ENCODE peak calls at places on chromosomes 4 and X, in eight cellular contexts. One of them, this sample, is unnamed.

GRCh38 chrX:149259241-149259640 is 245.9 kb downstream of the IDS start:
- DNase-seq in endothelial cell: no peak
- DNase-seq in LNCaP clone FGC: no peak
- DNase-seq in heart right ventricle: no peak
- DNase-seq in cardiac fibroblast: peak
- DNase-seq in astrocyte of the spinal cord: peak
- DNase-seq in endodermal cell: no peak
- DNase-seq in foreskin keratinocyte: peak
- DNase-seq in this sample: no peak

GRCh38 chr4:41204400-41204978 is 9.9 kb downstream of the APBB2 start:
- DNase-seq in endothelial cell: no peak
- DNase-seq in LNCaP clone FGC: no peak
- DNase-seq in endodermal cell: no peak
- DNase-seq in heart right ventricle: peak
- DNase-seq in cardiac fibroblast: peak
- DNase-seq in foreskin keratinocyte: peak
- DNase-seq in astrocyte of the spinal cord: peak
- DNase-seq in this sample: no peak

GRCh38 chrX:154131955-154132354 is 12.1 kb upstream of the OPN1LW start:
- DNase-seq in heart right ventricle: no peak
- DNase-seq in astrocyte of the spinal cord: no peak
- DNase-seq in endodermal cell: no peak
- DNase-seq in endothelial cell: no peak
- DNase-seq in cardiac fibroblast: no peak
- DNase-seq in foreskin keratinocyte: no peak
- DNase-seq in LNCaP clone FGC: no peak
- DNase-seq in this sample: no peak

GRCh38 chrX:49309401-49309981 is 6.0 kb downstream of the GAGE10 start:
- DNase-seq in astrocyte of the spinal cord: peak
- DNase-seq in foreskin keratinocyte: peak
- DNase-seq in heart right ventricle: no peak
- DNase-seq in LNCaP clone FGC: no peak
- DNase-seq in endodermal cell: peak
- DNase-seq in endothelial cell: no peak
- DNase-seq in cardiac fibroblast: peak
- DNase-seq in this sample: no peak

GRCh38 chr4:3817561-3817960 is 51.4 kb downstream of the ADRA2C start:
- DNase-seq in LNCaP clone FGC: no peak
- DNase-seq in endothelial cell: no peak
- DNase-seq in foreskin keratinocyte: no peak
- DNase-seq in endodermal cell: no peak
- DNase-seq in cardiac fibroblast: no peak
- DNase-seq in heart right ventricle: no peak
- DNase-seq in astrocyte of the spinal cord: no peak
- DNase-seq in this sample: no peak

GRCh38 chr4:55768291-55768690 is 51.3 kb upstream of the EXOC1L start:
- DNase-seq in cardiac fibroblast: peak
- DNase-seq in LNCaP clone FGC: no peak
- DNase-seq in foreskin keratinocyte: peak
- DNase-seq in endodermal cell: peak
- DNase-seq in endothelial cell: no peak
- DNase-seq in heart right ventricle: no peak
- DNase-seq in astrocyte of the spinal cord: peak
- DNase-seq in this sample: peak

GRCh38 chrX:134172588-134173259 is 64.3 kb upstream of the CCDC160 start:
- DNase-seq in foreskin keratinocyte: no peak
- DNase-seq in cardiac fibroblast: peak
- DNase-seq in endodermal cell: peak
- DNase-seq in heart right ventricle: no peak
- DNase-seq in endothelial cell: peak
- DNase-seq in LNCaP clone FGC: no peak
- DNase-seq in astrocyte of the spinal cord: peak
- DNase-seq in this sample: no peak

GRCh38 chr4:86744570-86744969 is 104.6 kb downstream of the SLC10A6 start:
- DNase-seq in LNCaP clone FGC: peak
- DNase-seq in astrocyte of the spinal cord: no peak
- DNase-seq in heart right ventricle: no peak
- DNase-seq in cardiac fibroblast: no peak
- DNase-seq in endothelial cell: no peak
- DNase-seq in endodermal cell: no peak
- DNase-seq in foreskin keratinocyte: no peak
- DNase-seq in this sample: no peak

GRCh38 chrX:155094468-155095061 is 23.3 kb downstream of the BRCC3 start:
- DNase-seq in endothelial cell: peak
- DNase-seq in endodermal cell: no peak
- DNase-seq in heart right ventricle: no peak
- DNase-seq in LNCaP clone FGC: no peak
- DNase-seq in foreskin keratinocyte: no peak
- DNase-seq in cardiac fibroblast: peak
- DNase-seq in astrocyte of the spinal cord: peak
- DNase-seq in this sample: no peak

GRCh38 chrX:10450229-10450958 is 170.0 kb downstream of the MID1 start:
- DNase-seq in endodermal cell: no peak
- DNase-seq in cardiac fibroblast: peak
- DNase-seq in endothelial cell: no peak
- DNase-seq in foreskin keratinocyte: peak
- DNase-seq in heart right ventricle: no peak
- DNase-seq in astrocyte of the spinal cord: peak
- DNase-seq in LNCaP clone FGC: no peak
- DNase-seq in this sample: no peak

GRCh38 chrX:40209951-40210617 is 112.3 kb upstream of the BCOR start:
- DNase-seq in astrocyte of the spinal cord: peak
- DNase-seq in heart right ventricle: no peak
- DNase-seq in cardiac fibroblast: peak
- DNase-seq in LNCaP clone FGC: no peak
- DNase-seq in endothelial cell: no peak
- DNase-seq in endodermal cell: no peak
- DNase-seq in foreskin keratinocyte: peak
- DNase-seq in this sample: no peak

GRCh38 chrX:69173906-69174305 is 8.7 kb upstream of the PJA1 start:
- DNase-seq in endodermal cell: peak
- DNase-seq in astrocyte of the spinal cord: no peak
- DNase-seq in endothelial cell: peak
- DNase-seq in cardiac fibroblast: no peak
- DNase-seq in foreskin keratinocyte: no peak
- DNase-seq in LNCaP clone FGC: no peak
- DNase-seq in heart right ventricle: no peak
- DNase-seq in this sample: no peak

GRCh38 chr4:73127839-73128448 is 58.4 kb upstream of the COX18 start:
- DNase-seq in endodermal cell: peak
- DNase-seq in endothelial cell: no peak
- DNase-seq in heart right ventricle: no peak
- DNase-seq in foreskin keratinocyte: peak
- DNase-seq in cardiac fibroblast: peak
- DNase-seq in LNCaP clone FGC: no peak
- DNase-seq in astrocyte of the spinal cord: no peak
- DNase-seq in this sample: no peak

GRCh38 chr4:25448379-25449109 is 71.5 kb downstream of the ANAPC4 start:
- DNase-seq in foreskin keratinocyte: peak
- DNase-seq in LNCaP clone FGC: no peak
- DNase-seq in cardiac fibroblast: peak
- DNase-seq in endothelial cell: no peak
- DNase-seq in astrocyte of the spinal cord: no peak
- DNase-seq in endodermal cell: no peak
- DNase-seq in heart right ventricle: no peak
- DNase-seq in this sample: peak

GRCh38 chrX:46330981-46331380 is 214.2 kb downstream of the ZNF674 start:
- DNase-seq in endodermal cell: no peak
- DNase-seq in endothelial cell: no peak
- DNase-seq in LNCaP clone FGC: no peak
- DNase-seq in cardiac fibroblast: no peak
- DNase-seq in heart right ventricle: no peak
- DNase-seq in astrocyte of the spinal cord: no peak
- DNase-seq in foreskin keratinocyte: peak
- DNase-seq in this sample: no peak

GRCh38 chr4:2797545-2798305 is 4.8 kb downstream of the SH3BP2 start:
- DNase-seq in LNCaP clone FGC: no peak
- DNase-seq in astrocyte of the spinal cord: no peak
- DNase-seq in cardiac fibroblast: no peak
- DNase-seq in foreskin keratinocyte: no peak
- DNase-seq in endothelial cell: peak
- DNase-seq in heart right ventricle: no peak
- DNase-seq in endodermal cell: no peak
- DNase-seq in this sample: no peak

GRCh38 chrX:47133493-47133892 is 11.0 kb downstream of the NDUFB11 start:
- DNase-seq in LNCaP clone FGC: no peak
- DNase-seq in cardiac fibroblast: no peak
- DNase-seq in endodermal cell: no peak
- DNase-seq in endothelial cell: no peak
- DNase-seq in heart right ventricle: no peak
- DNase-seq in foreskin keratinocyte: no peak
- DNase-seq in astrocyte of the spinal cord: no peak
- DNase-seq in this sample: no peak

GRCh38 chrX:1534321-1535168 is 2.4 kb downstream of the P2RY8 start:
- DNase-seq in foreskin keratinocyte: no peak
- DNase-seq in astrocyte of the spinal cord: no peak
- DNase-seq in LNCaP clone FGC: no peak
- DNase-seq in endothelial cell: no peak
- DNase-seq in endodermal cell: peak
- DNase-seq in heart right ventricle: no peak
- DNase-seq in cardiac fibroblast: no peak
- DNase-seq in this sample: no peak

GRCh38 chr4:76011700-76012387 is 4.5 kb upstream of the CXCL9 start:
- DNase-seq in LNCaP clone FGC: no peak
- DNase-seq in foreskin keratinocyte: peak
- DNase-seq in endothelial cell: no peak
- DNase-seq in endodermal cell: peak
- DNase-seq in cardiac fibroblast: peak
- DNase-seq in astrocyte of the spinal cord: peak
- DNase-seq in heart right ventricle: peak
- DNase-seq in this sample: peak

GRCh38 chrX:12950851-12951589 is 23.9 kb upstream of the TMSB4X start:
- DNase-seq in LNCaP clone FGC: no peak
- DNase-seq in cardiac fibroblast: peak
- DNase-seq in endothelial cell: peak
- DNase-seq in foreskin keratinocyte: no peak
- DNase-seq in endodermal cell: peak
- DNase-seq in astrocyte of the spinal cord: no peak
- DNase-seq in heart right ventricle: no peak
- DNase-seq in this sample: no peak
- TF ChIP-seq CTCF in LNCaP clone FGC: peak
- TF ChIP-seq CTCF in cardiac fibroblast: peak
- TF ChIP-seq CTCF in endothelial cell: peak
- TF ChIP-seq CTCF in foreskin keratinocyte: peak
- TF ChIP-seq CTCF in endodermal cell: peak
- TF ChIP-seq CTCF in astrocyte of the spinal cord: peak
- TF ChIP-seq CTCF in heart right ventricle: peak
- TF ChIP-seq CTCF in this sample: no peak

GRCh38 chr4:69894706-69895105 is 34.8 kb upstream of the SULT1E1 start:
- DNase-seq in endothelial cell: no peak
- DNase-seq in astrocyte of the spinal cord: no peak
- DNase-seq in LNCaP clone FGC: no peak
- DNase-seq in cardiac fibroblast: no peak
- DNase-seq in foreskin keratinocyte: no peak
- DNase-seq in endodermal cell: no peak
- DNase-seq in heart right ventricle: no peak
- DNase-seq in this sample: no peak

GRCh38 chr4:69894221-69894620 is 34.3 kb upstream of the SULT1E1 start:
- DNase-seq in cardiac fibroblast: no peak
- DNase-seq in heart right ventricle: no peak
- DNase-seq in endodermal cell: no peak
- DNase-seq in foreskin keratinocyte: no peak
- DNase-seq in astrocyte of the spinal cord: no peak
- DNase-seq in LNCaP clone FGC: no peak
- DNase-seq in endothelial cell: no peak
- DNase-seq in this sample: no peak

GRCh38 chr4:69896530-69897116 is 34.2 kb upstream of the CSN1S1 start:
- DNase-seq in LNCaP clone FGC: no peak
- DNase-seq in endothelial cell: no peak
- DNase-seq in heart right ventricle: no peak
- DNase-seq in astrocyte of the spinal cord: peak
- DNase-seq in foreskin keratinocyte: peak
- DNase-seq in cardiac fibroblast: peak
- DNase-seq in endodermal cell: no peak
- DNase-seq in this sample: no peak
- TF ChIP-seq CTCF in LNCaP clone FGC: peak
- TF ChIP-seq CTCF in endothelial cell: peak
- TF ChIP-seq CTCF in heart right ventricle: peak
- TF ChIP-seq CTCF in astrocyte of the spinal cord: peak
- TF ChIP-seq CTCF in foreskin keratinocyte: peak
- TF ChIP-seq CTCF in cardiac fibroblast: peak
- TF ChIP-seq CTCF in endodermal cell: peak
- TF ChIP-seq CTCF in this sample: peak

DNA sequence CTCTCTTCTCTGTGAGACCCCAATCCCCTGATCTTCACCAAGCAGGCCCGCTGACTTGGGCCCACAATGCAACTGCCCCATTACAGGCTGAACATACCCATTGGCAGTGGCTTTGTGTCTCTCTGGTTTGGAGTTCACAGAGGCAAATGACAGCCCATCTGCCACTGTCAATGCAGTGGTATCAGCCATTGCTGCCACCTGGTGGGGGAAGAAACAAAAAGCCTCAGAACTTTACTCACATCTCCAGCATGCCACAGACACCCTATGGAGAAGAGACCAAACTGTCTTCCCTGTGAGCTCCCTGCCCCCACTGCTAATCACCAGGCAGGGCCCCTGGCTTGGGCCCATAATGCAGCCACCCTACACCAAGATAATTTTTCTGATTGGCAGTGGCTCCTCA is 729.3 kb upstream of the ACTRT1 start:
- DNase-seq in foreskin keratinocyte: no peak
- DNase-seq in heart right ventricle: peak
- DNase-seq in endodermal cell: peak
- DNase-seq in endothelial cell: peak
- DNase-seq in cardiac fibroblast: no peak
- DNase-seq in LNCaP clone FGC: peak
- DNase-seq in astrocyte of the spinal cord: no peak
- DNase-seq in this sample: no peak
- TF ChIP-seq CTCF in foreskin keratinocyte: no peak
- TF ChIP-seq CTCF in heart right ventricle: no peak
- TF ChIP-seq CTCF in endodermal cell: peak
- TF ChIP-seq CTCF in endothelial cell: peak
- TF ChIP-seq CTCF in cardiac fibroblast: no peak
- TF ChIP-seq CTCF in LNCaP clone FGC: peak
- TF ChIP-seq CTCF in astrocyte of the spinal cord: peak
- TF ChIP-seq CTCF in this sample: no peak

DNA sequence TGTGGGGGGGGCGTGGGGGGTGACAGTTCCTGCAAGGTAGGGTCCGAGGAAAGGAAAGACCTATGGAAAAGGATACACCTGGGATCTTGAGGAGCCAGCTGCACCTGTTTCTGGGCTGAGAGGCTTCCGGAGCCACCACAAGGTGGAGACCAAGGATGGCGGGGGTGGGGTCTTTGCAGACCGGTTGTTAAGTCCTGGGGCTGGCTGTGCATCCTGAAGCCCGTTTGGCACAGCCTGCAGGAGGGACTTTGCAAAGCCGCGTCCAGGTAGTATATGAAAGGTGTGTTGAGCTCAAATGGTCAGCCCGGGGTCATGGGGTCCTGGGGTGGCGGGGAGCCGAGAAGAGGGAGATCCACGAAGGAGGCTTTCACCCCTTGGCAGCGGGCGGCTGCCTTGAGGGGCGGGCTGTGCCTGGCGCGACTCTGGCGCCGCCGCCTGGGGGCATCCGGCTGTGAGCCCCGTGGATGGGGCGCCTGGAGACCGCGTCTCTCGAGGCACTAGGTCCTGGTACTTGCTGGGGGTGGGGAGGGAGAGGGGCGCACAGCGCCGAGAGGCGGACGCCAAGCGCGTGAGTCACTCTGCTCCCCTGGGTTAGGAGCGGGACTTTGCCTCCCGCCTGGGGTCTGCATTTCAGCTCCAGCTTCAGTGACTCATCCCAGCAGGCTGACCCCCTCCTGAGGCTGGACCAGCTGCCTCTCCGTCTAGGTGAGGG is 58.2 kb upstream of the DYNLT3 start:
- DNase-seq in endothelial cell: peak
- DNase-seq in heart right ventricle: no peak
- DNase-seq in endodermal cell: peak
- DNase-seq in LNCaP clone FGC: no peak
- DNase-seq in cardiac fibroblast: no peak
- DNase-seq in foreskin keratinocyte: no peak
- DNase-seq in astrocyte of the spinal cord: peak
- DNase-seq in this sample: no peak
- TF ChIP-seq CTCF in endothelial cell: no peak
- TF ChIP-seq CTCF in heart right ventricle: peak
- TF ChIP-seq CTCF in endodermal cell: peak
- TF ChIP-seq CTCF in LNCaP clone FGC: peak
- TF ChIP-seq CTCF in cardiac fibroblast: peak
- TF ChIP-seq CTCF in foreskin keratinocyte: peak
- TF ChIP-seq CTCF in astrocyte of the spinal cord: peak
- TF ChIP-seq CTCF in this sample: peak